ENCODE peak calls at places on chromosomes 12 and 14, in four cellular contexts. L, O, A and B are unnamed samples.

GRCh38 chr14:67335781-67336180 is 23.8 kb downstream of the ATP6V1D start:
- DNase-seq in A (peak), O (no peak), L (no peak), B (no peak)

GRCh38 chr14:65821224-65821753 is 408.8 kb downstream of the FUT8 start:
- DNase-seq in A (no peak), L (no peak), O (no peak), B (no peak)

GRCh38 chr12:110931315-110931728 is 10.9 kb upstream of the MYL2 start:
- DNase-seq in O (no peak), L (peak), A (no peak), B (no peak)

GRCh38 chr12:130754234-130755001 is 38.3 kb upstream of the RIMBP2 start:
- DNase-seq in A (no peak), L (no peak), O (no peak), B (no peak)

GRCh38 chr12:1855241-1855640 is 34.9 kb downstream of the LRTM2 start:
- DNase-seq in A (peak), L (no peak), O (no peak), B (no peak)

GRCh38 chr12:132391326-132392041 is 62.1 kb upstream of the GALNT9 start:
- DNase-seq in L (peak), O (no peak), A (no peak), B (no peak)

GRCh38 chr12:125140918-125141573 is 75.8 kb downstream of the AACS start:
- DNase-seq in O (no peak), A (peak), L (no peak), B (peak)

GRCh38 chr12:96045566-96045965 is 10.2 kb upstream of the LTA4H start:
- DNase-seq in L (no peak), A (no peak), O (no peak), B (no peak)

GRCh38 chr14:68781161-68782021 is 11.5 kb downstream of the ZFP36L1 start:
- DNase-seq in L (peak), A (no peak), O (peak), B (no peak)

GRCh38 chr12:45336331-45336730 is 120.4 kb downstream of the ANO6 start:
- DNase-seq in L (no peak), O (no peak), A (peak), B (peak)

GRCh38 chr12:63351370-63351769 is 200.4 kb upstream of the AVPR1A start:
- DNase-seq in A (no peak), L (no peak), O (no peak), B (no peak)

GRCh38 chr12:42763682-42764081 is 174.1 kb upstream of the PRICKLE1 start:
- DNase-seq in A (no peak), L (no peak), O (no peak), B (no peak)

GRCh38 chr14:35374273-35374681 is 30.3 kb downstream of the NFKBIA start:
- DNase-seq in O (peak), L (no peak), A (peak), B (peak)

GRCh38 chr12:127810026-127810425 is 456.9 kb upstream of the TMEM132C start:
- DNase-seq in L (no peak), A (peak), O (no peak), B (peak)

GRCh38 chr12:22229652-22230279 is 104.7 kb downstream of the ST8SIA1 start:
- DNase-seq in A (no peak), L (no peak), O (no peak), B (peak)

GRCh38 chr12:117970334-117970733 is 1.5 kb upstream of the KSR2 start:
- DNase-seq in L (no peak), A (no peak), O (no peak), B (no peak)

GRCh38 chr12:45334396-45334795 is 118.5 kb downstream of the ANO6 start:
- DNase-seq in O (no peak), L (no peak), A (no peak), B (no peak)

DNA sequence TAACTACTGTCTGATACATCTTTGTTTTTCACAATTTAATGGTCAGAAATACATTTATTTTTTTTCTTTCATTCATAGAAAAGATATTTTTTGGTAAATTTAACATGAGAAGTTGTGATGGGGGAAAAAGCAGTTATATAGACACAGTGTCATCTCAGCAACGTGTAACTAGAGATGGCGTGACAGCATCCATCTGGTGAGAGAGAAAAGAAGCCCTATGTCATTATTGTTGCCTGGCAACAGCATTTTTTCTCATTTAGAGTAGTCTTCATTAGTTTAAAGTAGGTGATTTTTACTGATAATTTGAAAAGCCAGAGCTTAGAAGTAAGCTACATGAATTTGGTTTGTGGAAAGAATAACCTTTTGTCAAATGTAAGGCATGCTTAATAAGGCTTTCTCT is 128.5 kb downstream of the ACSS3 start:
- DNase-seq in L (no peak), O (no peak), A (no peak), B (no peak)
- H3K4me3 ChIP-seq in L (no peak), O (no peak), A (no peak), B (no peak)

GRCh38 chr14:95153866-95154265 is 3.5 kb downstream of the DICER1 start:
- DNase-seq in L (no peak), O (no peak), A (no peak), B (no peak)

GRCh38 chr14:95156765-95157194 is 549 bp downstream of the DICER1 start:
- DNase-seq in O (peak), L (peak), A (no peak), B (no peak)

GRCh38 chr14:95157195-95157986 is at the start of gene DICER1:
- DNase-seq in L (peak), O (peak), A (peak), B (peak)

GRCh38 chr14:95156153-95156764 is 1.1 kb downstream of the DICER1 start:
- DNase-seq in A (peak), L (no peak), O (no peak), B (peak)

GRCh38 chr14:95155044-95155443 is 2.3 kb downstream of the DICER1 start:
- DNase-seq in O (no peak), A (no peak), L (no peak), B (no peak)
- H3K4me3 ChIP-seq in O (no peak), A (peak), L (no peak), B (no peak)

GRCh38 chr12:47038270-47038748 is 41.1 kb upstream of the PCED1B start:
- DNase-seq in A (peak), L (no peak), O (no peak), B (no peak)

GRCh38 chr12:47041327-47041726 is 38.1 kb upstream of the PCED1B start:
- DNase-seq in L (no peak), O (no peak), A (no peak), B (no peak)

GRCh38 chr12:47035459-47035858 is 44.0 kb upstream of the PCED1B start:
- DNase-seq in A (no peak), L (no peak), O (no peak), B (no peak)

GRCh38 chr12:47039756-47040155 is 39.7 kb upstream of the PCED1B start:
- DNase-seq in L (no peak), A (no peak), O (no peak), B (no peak)

DNA sequence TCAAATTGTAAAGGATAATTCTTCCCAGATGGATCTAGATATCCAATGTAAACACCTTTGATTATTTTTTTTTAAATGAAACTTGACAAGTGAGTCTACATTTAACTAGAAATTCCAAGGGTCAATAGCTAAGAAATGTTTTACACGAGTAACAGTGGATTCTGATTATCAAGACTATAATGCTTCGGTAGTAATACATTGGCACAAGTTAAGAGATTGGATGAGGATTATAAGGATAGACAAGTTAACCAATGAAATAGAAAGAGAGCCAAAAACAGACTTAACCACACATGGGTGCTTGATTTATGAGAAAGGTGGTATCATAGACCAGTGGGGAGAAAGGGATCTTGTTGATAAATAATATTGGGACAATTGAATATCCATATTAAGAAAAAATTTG is 40.3 kb upstream of the PCED1B start:
- DNase-seq in L (no peak), O (no peak), A (no peak), B (no peak)
- H3K4me3 ChIP-seq in L (no peak), O (no peak), A (no peak), B (no peak)

GRCh38 chr12:121748218-121748570 is 35.6 kb downstream of the TMEM120B start:
- DNase-seq in O (peak), A (no peak), L (no peak), B (no peak)
- H3K4me3 ChIP-seq in O (no peak), A (no peak), L (no peak), B (no peak)